ENCODE peak calls at places on chromosomes 16 and 17, in seven cellular contexts. A, I, X, L, J, Y and S are unnamed samples.

GRCh38 chr16:4898811-4899473 is 38.0 kb downstream of the PPL start:
- DNase-seq in X (no peak), J (no peak), L (no peak), Y (no peak), I (no peak), A (no peak), S (no peak)

GRCh38 chr16:71431991-71432390 is 9.9 kb downstream of the TLE7 start:
- DNase-seq in J (no peak), A (no peak), I (no peak), L (no peak), X (no peak), Y (no peak), S (no peak)

GRCh38 chr17:4393806-4394205 is 27.3 kb upstream of the UBE2G1 start:
- DNase-seq in I (no peak), X (no peak), J (no peak), A (no peak), Y (no peak), L (no peak), S (no peak)

GRCh38 chr17:79026345-79027273 is 2.6 kb downstream of the C1QTNF1 start:
- DNase-seq in I (no peak), Y (peak), J (no peak), L (no peak), A (no peak), X (no peak), S (no peak)

GRCh38 chr16:24540575-24541240 is 1.3 kb downstream of the RBBP6 start:
- DNase-seq in L (no peak), I (peak), J (no peak), X (no peak), A (no peak), Y (peak), S (no peak)

GRCh38 chr17:50587571-50587970 is 27.1 kb downstream of the CACNA1G start:
- DNase-seq in I (no peak), Y (no peak), J (no peak), L (no peak), X (no peak), A (no peak), S (no peak)

GRCh38 chr17:692116-692515 is 22.5 kb downstream of the VPS53 start:
- DNase-seq in L (peak), X (no peak), A (no peak), Y (peak), J (no peak), I (no peak), S (no peak)

GRCh38 chr16:78676351-78676750 is 576.9 kb downstream of the WWOX start:
- DNase-seq in Y (peak), I (no peak), A (no peak), L (no peak), J (no peak), X (no peak), S (no peak)

GRCh38 chr16:27498426-27498825 is 51.3 kb downstream of the GTF3C1 start:
- DNase-seq in I (no peak), Y (no peak), A (no peak), X (no peak), J (no peak), L (no peak), S (no peak)

GRCh38 chr17:82678265-82678891 is 20.1 kb downstream of the RAB40B start:
- DNase-seq in X (no peak), L (no peak), A (no peak), J (no peak), I (no peak), Y (peak), S (no peak)

GRCh38 chr16:65845466-65846209 is 520.9 kb upstream of the CDH5 start:
- DNase-seq in Y (no peak), L (no peak), A (no peak), J (no peak), X (no peak), I (no peak), S (no peak)

GRCh38 chr16:28937222-28937876 is 5.6 kb downstream of the CD19 start:
- DNase-seq in I (no peak), Y (no peak), X (no peak), A (no peak), J (no peak), L (no peak), S (no peak)

GRCh38 chr16:80611930-80612327 is 71.1 kb downstream of the DYNLRB2 start:
- DNase-seq in J (no peak), Y (no peak), I (no peak), A (no peak), X (no peak), L (no peak), S (no peak)

GRCh38 chr16:58336332-58337089 is 41.7 kb upstream of the PRSS54 start:
- DNase-seq in L (peak), X (peak), J (peak), I (peak), A (peak), Y (peak), S (peak)

GRCh38 chr16:26952411-26952810 is 114.3 kb upstream of the C16orf82 start:
- DNase-seq in L (no peak), A (no peak), I (no peak), Y (no peak), X (no peak), J (no peak), S (no peak)

GRCh38 chr17:43713494-43714162 is 45.0 kb downstream of the SOST start:
- DNase-seq in I (peak), J (no peak), A (no peak), Y (peak), L (no peak), X (peak), S (peak)

GRCh38 chr16:67922740-67923139 is 8.9 kb downstream of the CTRL start:
- DNase-seq in J (no peak), X (no peak), L (no peak), Y (no peak), A (no peak), I (no peak), S (no peak)

GRCh38 chr16:2026461-2027023 is at the start of gene NHERF2:
- DNase-seq in J (no peak), A (peak), Y (peak), I (no peak), X (no peak), L (no peak), S (no peak)

GRCh38 chr16:88014201-88014781 is 63.1 kb downstream of the BANP start:
- DNase-seq in I (no peak), L (peak), A (no peak), Y (peak), X (no peak), J (no peak), S (no peak)

GRCh38 chr17:35934760-35935159 is 4.2 kb upstream of the RDM1 start:
- DNase-seq in Y (no peak), A (no peak), L (no peak), I (no peak), J (no peak), X (no peak), S (peak)

GRCh38 chr17:4329838-4330237 is 36.6 kb downstream of the UBE2G1 start:
- DNase-seq in I (peak), J (no peak), Y (peak), A (no peak), X (no peak), L (peak), S (no peak)

GRCh38 chr17:27756467-27757371 is 43.6 kb downstream of the NOS2 start:
- DNase-seq in I (peak), J (no peak), Y (peak), L (peak), A (no peak), X (peak), S (peak)

GRCh38 chr16:81451753-81452680 is 7.4 kb downstream of the CMIP start:
- DNase-seq in X (peak), J (peak), Y (no peak), A (no peak), L (no peak), I (no peak), S (no peak)

GRCh38 chr17:36935681-36936454 is 1.4 kb upstream of the LHX1 start:
- DNase-seq in J (no peak), Y (peak), L (no peak), X (no peak), A (no peak), I (no peak), S (no peak)

GRCh38 chr17:35022536-35023063 is 40.9 kb downstream of the RFFL start:
- DNase-seq in J (peak), I (peak), Y (peak), A (no peak), X (peak), L (peak), S (peak)

GRCh38 chr16:964696-965395 is 5.9 kb downstream of the LMF1 start:
- DNase-seq in J (no peak), X (peak), Y (peak), A (no peak), L (no peak), I (no peak), S (no peak)

GRCh38 chr16:70271696-70272095 is 17.6 kb downstream of the AARS1 start:
- DNase-seq in J (no peak), I (no peak), L (no peak), X (no peak), Y (no peak), A (no peak), S (no peak)

GRCh38 chr17:54196751-54197150 is 374.0 kb downstream of the KIF2B start:
- DNase-seq in J (no peak), L (no peak), Y (no peak), A (no peak), X (no peak), I (no peak), S (no peak)

GRCh38 chr16:73878616-73879015 is 418.0 kb upstream of the PSMD7 start:
- DNase-seq in I (peak), A (no peak), Y (peak), X (no peak), L (peak), J (no peak), S (no peak)

GRCh38 chr16:7509919-7510705 is 177.5 kb downstream of the RBFOX1 start:
- DNase-seq in I (no peak), Y (no peak), L (no peak), J (no peak), X (peak), A (no peak), S (no peak)

GRCh38 chr16:7304932-7305331 is 27.7 kb upstream of the RBFOX1 start:
- DNase-seq in L (no peak), I (no peak), A (no peak), J (no peak), X (no peak), Y (no peak), S (no peak)

GRCh38 chr17:83068641-83069570 is 10.5 kb upstream of the METRNL start:
- DNase-seq in J (no peak), A (no peak), X (no peak), L (no peak), Y (no peak), I (no peak), S (no peak)

GRCh38 chr16:2664522-2665096 is 17.7 kb upstream of the KCTD5 start:
- DNase-seq in A (no peak), L (no peak), X (no peak), I (no peak), Y (no peak), J (no peak), S (peak)

GRCh38 chr17:78897639-78897996 is 5.4 kb downstream of the CEP295NL start:
- DNase-seq in Y (no peak), J (no peak), A (no peak), L (no peak), I (no peak), X (no peak), S (no peak)

GRCh38 chr17:17685775-17686291 is 4.6 kb downstream of the RAI1 start:
- DNase-seq in J (no peak), L (peak), A (no peak), X (no peak), Y (peak), I (peak), S (peak)